ENCODE peak calls at places on chromosome 9, in five cellular contexts. H, L, B, W and N are unnamed samples.

GRCh38 chr9:133238851-133239532 is 29.9 kb upstream of the OBP2B start:
- DNase-seq in B (no peak), L (peak), H (peak), W (peak), N (peak)

GRCh38 chr9:14203366-14204056 is 110.4 kb downstream of the NFIB start:
- DNase-seq in W (no peak), H (peak), L (no peak), B (peak), N (peak)

GRCh38 chr9:31323726-31324444 is 1060.6 kb upstream of the ACO1 start:
- DNase-seq in W (no peak), L (peak), H (no peak), B (no peak), N (no peak)

GRCh38 chr9:13032585-13032984 is 246.9 kb downstream of the MPDZ start:
- DNase-seq in H (no peak), B (no peak), L (no peak), W (no peak), N (no peak)

GRCh38 chr9:135456436-135457104 is 23.0 kb upstream of the PPP1R26 start:
- DNase-seq in L (no peak), W (no peak), H (no peak), B (no peak), N (no peak)

GRCh38 chr9:14270358-14271077 is 43.4 kb downstream of the NFIB start:
- DNase-seq in L (no peak), W (no peak), B (no peak), H (no peak), N (no peak)

GRCh38 chr9:38039090-38039906 is 29.7 kb downstream of the SHB start:
- DNase-seq in W (no peak), H (no peak), B (no peak), L (no peak), N (no peak)

GRCh38 chr9:137610944-137611343 is 5.5 kb downstream of the ARRDC1 start:
- DNase-seq in B (no peak), L (no peak), W (no peak), H (no peak), N (no peak)

GRCh38 chr9:132201139-132201538 is 39.3 kb downstream of the NTNG2 start:
- DNase-seq in L (no peak), B (peak), H (no peak), W (no peak), N (no peak)

GRCh38 chr9:107222020-107222522 is 61.0 kb upstream of the RAD23B start:
- DNase-seq in W (no peak), L (no peak), H (no peak), B (no peak), N (no peak)

GRCh38 chr9:87959916-87960581 is 14.3 kb downstream of the CDK20 start:
- DNase-seq in W (no peak), H (peak), L (no peak), B (no peak), N (no peak)

GRCh38 chr9:2809692-2810423 is 34.0 kb downstream of the PUM3 start:
- DNase-seq in H (no peak), W (no peak), B (no peak), L (no peak), N (peak)

GRCh38 chr9:88950341-88951141 is 40.7 kb upstream of the S1PR3 start:
- DNase-seq in L (no peak), H (no peak), W (no peak), B (no peak), N (peak)

GRCh38 chr9:71058660-71059059 is 62.8 kb downstream of the TRPM3 start:
- DNase-seq in W (no peak), B (no peak), H (peak), L (no peak), N (no peak)

GRCh38 chr9:82456621-82457020 is 468.0 kb downstream of the SPATA31D1 start:
- DNase-seq in W (no peak), H (no peak), B (no peak), L (peak), N (no peak)

GRCh38 chr9:89942643-89943042 is 337.8 kb downstream of the GADD45G start:
- DNase-seq in L (no peak), H (no peak), B (no peak), W (no peak), N (no peak)

GRCh38 chr9:112861638-112862555 is 28.8 kb downstream of the SLC46A2 start:
- DNase-seq in H (no peak), W (no peak), B (no peak), L (peak), N (peak)

GRCh38 chr9:90097237-90097636 is 492.4 kb downstream of the GADD45G start:
- DNase-seq in L (no peak), H (no peak), W (no peak), B (no peak), N (no peak)

GRCh38 chr9:86771391-86771790 is 175.9 kb downstream of the GAS1 start:
- DNase-seq in B (no peak), L (no peak), H (no peak), W (no peak), N (no peak)

GRCh38 chr9:37329576-37329975 is 92.9 kb upstream of the GRHPR start:
- DNase-seq in L (peak), B (no peak), W (no peak), H (no peak), N (peak)

GRCh38 chr9:123305879-123306278 is 37.5 kb upstream of the STRBP start:
- DNase-seq in H (no peak), B (no peak), L (no peak), W (no peak), N (no peak)

GRCh38 chr9:104868687-104869404 is 59.1 kb downstream of the ABCA1 start:
- DNase-seq in W (no peak), B (peak), H (peak), L (peak), N (peak)

GRCh38 chr9:123360161-123361085 is 4.4 kb downstream of the CRB2 start:
- DNase-seq in H (peak), W (no peak), B (no peak), L (no peak), N (no peak)

GRCh38 chr9:136947955-136948510 is 3.0 kb downstream of the C8G start:
- DNase-seq in W (no peak), B (no peak), H (peak), L (peak), N (peak)